ENCODE peak calls at places on chromosomes 7 and 10, in five cellular contexts. L, Z, V, P and F are unnamed samples.

GRCh38 chr10:120336910-120337540 is 120.0 kb upstream of the PLPP4 start:
- DNase-seq in L (no peak), V (peak; percentile 70), P (peak; percentile 38), Z (no peak), F (no peak)

GRCh38 chr10:103712146-103712545 is 143.2 kb downstream of the SH3PXD2A start:
- DNase-seq in Z (no peak), P (no peak), V (no peak), L (no peak), F (no peak)

GRCh38 chr7:22292519-22292918 is 64.4 kb downstream of the RAPGEF5 start:
- DNase-seq in Z (no peak), L (no peak), V (peak; percentile 24), P (no peak), F (no peak)

GRCh38 chr7:141354251-141354650 is 197.0 kb upstream of the AGK start:
- DNase-seq in P (peak; percentile 72), V (no peak), Z (no peak), L (no peak), F (no peak)

GRCh38 chr7:128447944-128448556 is 7.6 kb upstream of the HILPDA start:
- DNase-seq in Z (no peak), L (no peak), P (no peak), V (no peak), F (no peak)

GRCh38 chr7:147607151-147607800 is 983.3 kb upstream of the C7orf33 start:
- DNase-seq in L (no peak), Z (no peak), P (no peak), V (no peak), F (no peak)

GRCh38 chr10:102231357-102232318 is 5.5 kb downstream of the ELOVL3 start:
- DNase-seq in V (peak; percentile 50), Z (peak; percentile 86), P (no peak), L (peak; percentile 59), F (no peak)

GRCh38 chr7:110347091-110347490 is 743.8 kb upstream of the LRRN3 start:
- DNase-seq in L (no peak), V (no peak), P (no peak), Z (no peak), F (no peak)

GRCh38 chr10:77835669-77836086 is 90.9 kb downstream of the DLG5 start:
- DNase-seq in V (peak; percentile 88), Z (no peak), P (peak; percentile 12), L (no peak), F (no peak)

GRCh38 chr10:100806356-100806645 is 60.9 kb downstream of the PAX2 start:
- DNase-seq in V (no peak), P (no peak), Z (no peak), L (no peak), F (no peak)

GRCh38 chr7:29265208-29265923 is 70.8 kb downstream of the CHN2 start:
- DNase-seq in Z (no peak), P (peak; percentile 41), L (no peak), V (peak; percentile 61), F (no peak)

GRCh38 chr10:123567984-123568745 is 98.0 kb upstream of the GPR26 start:
- DNase-seq in L (no peak), P (no peak), V (no peak), Z (no peak), F (no peak)

GRCh38 chr7:156543699-156544098 is 96.9 kb upstream of the RNF32 start:
- DNase-seq in L (no peak), P (no peak), V (no peak), Z (no peak), F (no peak)

GRCh38 chr7:43511029-43511428 is 71.9 kb upstream of the STK17A start:
- DNase-seq in L (no peak), V (no peak), P (no peak), Z (no peak), F (no peak)

GRCh38 chr10:124598773-124599587 is 137.4 kb downstream of the LHPP start:
- DNase-seq in P (no peak), Z (no peak), L (no peak), V (no peak), F (no peak)

DNA sequence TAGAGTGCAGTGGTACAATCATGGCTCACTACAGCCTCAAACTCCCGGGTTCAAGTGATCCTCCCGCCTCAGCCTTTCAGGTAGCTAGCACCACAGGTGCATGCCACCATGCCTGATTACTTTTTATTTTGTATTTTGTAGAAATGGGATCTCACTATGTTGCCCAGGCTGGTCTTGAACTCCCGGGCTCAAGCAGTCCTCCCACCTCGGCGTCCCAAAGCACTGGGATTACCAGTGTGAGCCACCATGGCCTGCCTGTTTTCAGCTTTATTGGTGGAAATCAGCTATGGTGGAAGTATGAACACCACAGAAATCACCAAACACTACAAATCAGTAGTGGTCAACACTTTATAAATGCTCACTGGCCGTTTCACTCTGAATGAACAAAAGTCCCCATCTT is 299.9 kb upstream of the LYZL1 start:
- DNase-seq in Z (no peak), L (no peak), V (no peak), P (no peak), F (no peak)
- TF ChIP-seq CTCF in Z (no peak), L (no peak), V (no peak), P (no peak), F (no peak)

GRCh38 chr7:117873056-117873932 is at the start of gene CTTNBP2:
- DNase-seq in Z (peak; percentile 76), L (peak; percentile 49), P (peak; percentile 29), V (peak; percentile 65), F (no peak)
- H3K27ac ChIP-seq in Z (peak within 1 kb of the TSS; percentile 68), L (peak within 1 kb of the TSS; percentile 52), P (no peak within 1 kb of the TSS), V (peak within 1 kb of the TSS; percentile 85), F (no peak within 1 kb of the TSS)

DNA sequence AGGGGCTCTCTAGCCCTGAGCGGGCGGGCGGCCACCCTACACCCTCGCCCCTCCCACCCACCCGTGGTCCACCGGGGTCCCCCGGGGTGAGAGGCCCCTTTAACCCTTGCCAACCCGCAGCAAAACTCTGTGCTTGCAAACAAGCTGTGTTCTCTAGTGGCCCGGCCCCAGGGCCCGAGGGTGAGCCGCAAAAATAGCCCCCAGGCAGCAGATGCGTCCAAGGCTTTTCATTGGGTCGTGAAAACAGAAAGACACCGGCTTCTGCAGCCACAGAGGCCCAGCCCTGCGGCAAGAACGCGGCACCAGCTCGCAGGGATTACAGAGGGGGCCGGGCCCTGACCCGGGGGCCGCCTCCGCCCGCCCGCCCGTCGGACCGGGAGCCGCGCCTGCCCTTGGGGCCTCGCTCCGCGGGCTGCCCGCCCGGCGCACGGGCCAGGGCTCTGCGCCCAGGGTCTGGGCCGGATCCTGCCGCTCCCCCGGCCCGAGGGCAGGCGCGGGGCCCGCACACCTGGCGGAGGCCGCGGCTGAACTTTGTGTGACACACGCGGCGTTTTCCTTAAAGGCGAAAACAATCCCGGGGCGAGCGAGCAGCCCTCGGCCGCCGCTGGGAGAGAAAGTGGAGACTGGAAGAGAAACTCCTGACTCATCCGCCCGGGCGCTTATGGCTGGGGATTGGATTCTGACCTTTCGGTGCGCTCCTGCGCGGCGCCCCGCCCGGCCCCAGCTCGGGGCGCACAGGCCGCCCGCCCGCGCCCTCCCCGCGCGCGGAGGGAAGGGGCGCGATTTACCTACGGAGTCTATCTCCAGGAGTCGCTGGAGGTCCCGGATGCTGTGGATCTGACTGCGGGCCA is 2.8 kb downstream of the PDGFA start:
- DNase-seq in V (no peak), Z (no peak), P (peak; percentile 71), L (peak; percentile 54), F (no peak)
- H3K4me3 ChIP-seq in V (peak overlapping the region; percentile 56), Z (peak overlapping the region; percentile 57), P (peak overlapping the region; percentile 74), L (peak overlapping the region; percentile 38), F (peak overlapping the region; percentile 45)

GRCh38 chr7:27302590-27302989 is 60.0 kb downstream of the EVX1 start:
- DNase-seq in P (no peak), L (no peak), Z (no peak), V (no peak), F (no peak)
- TF ChIP-seq CTCF in P (no peak), L (no peak), Z (no peak), V (no peak), F (no peak)

DNA sequence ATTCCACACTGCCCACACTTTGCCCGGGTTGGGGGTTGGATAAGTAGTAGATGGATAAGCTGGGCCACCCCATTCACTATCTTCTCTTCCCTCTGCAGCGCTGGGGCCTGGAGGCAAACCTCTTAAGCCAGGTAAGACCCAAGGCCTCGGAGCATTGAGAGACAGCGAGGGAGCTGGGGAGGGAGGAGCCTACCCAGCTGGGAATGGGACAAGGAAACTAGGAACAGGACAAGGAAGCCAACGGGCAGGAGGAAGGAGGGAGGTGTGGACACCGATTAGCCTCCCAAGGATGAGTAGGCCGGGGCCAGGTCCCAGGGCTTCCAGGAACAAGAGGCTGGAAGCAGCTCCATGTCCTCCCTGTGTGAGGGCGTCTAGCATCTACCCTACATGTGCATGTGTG is 9.6 kb downstream of the ELN start:
- DNase-seq in V (no peak), L (no peak), P (no peak), Z (no peak), F (no peak)
- H3K27ac ChIP-seq in V (peak overlapping the region; percentile 58), L (no peak overlapping the region), P (no peak overlapping the region), Z (peak overlapping the region; percentile 37), F (no peak overlapping the region)

GRCh38 chr10:21579291-21579690 is 45.3 kb downstream of the MLLT10 start:
- DNase-seq in L (no peak), V (no peak), P (no peak), Z (no peak), F (no peak)
- H3K4me3 ChIP-seq in L (no peak overlapping the region), V (no peak overlapping the region), P (no peak overlapping the region), Z (no peak overlapping the region), F (no peak overlapping the region)

GRCh38 chr10:5776150-5776880 is 36.9 kb downstream of the GDI2 start:
- DNase-seq in V (peak; percentile 16), Z (no peak), P (no peak), L (no peak), F (no peak)
- TF ChIP-seq CTCF in V (peak; percentile 28), Z (no peak), P (peak; percentile 37), L (no peak), F (peak; percentile 31)

DNA sequence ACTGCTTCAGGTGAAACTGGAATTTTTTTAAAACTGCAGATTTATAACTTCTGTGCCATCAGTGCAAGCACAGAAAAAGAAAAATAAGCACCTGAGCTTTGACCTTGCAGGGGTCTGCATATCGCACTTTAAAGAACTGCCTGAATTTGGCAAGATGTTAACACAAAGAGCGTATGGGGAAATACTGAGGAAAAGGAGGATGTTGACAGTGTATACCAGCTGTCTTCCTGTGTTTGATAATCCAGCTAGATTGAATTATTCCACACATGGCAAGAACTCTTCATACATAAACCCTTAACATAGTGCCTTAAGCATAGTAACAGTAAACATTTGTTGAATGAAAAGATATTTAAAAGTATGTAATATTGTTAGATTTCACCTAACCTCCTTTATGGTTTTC is 30.0 kb downstream of the SMC3 start:
- DNase-seq in L (no peak), V (no peak), P (no peak), Z (no peak), F (no peak)
- H3K27ac ChIP-seq in L (peak overlapping the region; percentile 28), V (no peak overlapping the region), P (no peak overlapping the region), Z (no peak overlapping the region), F (no peak overlapping the region)